ENCODE peak calls at places on chromosomes 3 and 15, in four cellular contexts. A, W, V and B are unnamed samples.
A peak's percentile ranks its signal among the peaks of the same experiment; 100 is the strongest.

GRCh38 chr15:40282144-40282869 is 557 bp downstream of the ANKRD63 start:
- DNase-seq in A (peak; percentile 74), W (peak; percentile 48), V (peak; percentile 64), B (peak; percentile 53)

GRCh38 chr3:194089357-194090177 is 46.4 kb upstream of the HES1 start:
- DNase-seq in A (peak; percentile 56), W (peak; percentile 100), V (peak; percentile 94), B (peak; percentile 100)

GRCh38 chr15:27027229-27027628 is 56.2 kb downstream of the GABRG3 start:
- DNase-seq in A (no peak), W (no peak), V (no peak), B (no peak)

GRCh38 chr3:161291191-161291901 is 70.2 kb downstream of the NMD3 start:
- DNase-seq in A (no peak), W (no peak), V (no peak), B (peak; percentile 85)

GRCh38 chr3:134630506-134630905 is 20.3 kb downstream of the KY start:
- DNase-seq in A (peak; percentile 25), W (peak; percentile 44), V (no peak), B (no peak)

GRCh38 chr3:121707531-121708273 is 41.8 kb downstream of the GOLGB1 start:
- DNase-seq in A (no peak), W (no peak), V (no peak), B (no peak)

GRCh38 chr3:65549626-65549959 is 489.1 kb downstream of the MAGI1 start:
- DNase-seq in A (no peak), W (no peak), V (no peak), B (no peak)

GRCh38 chr15:71806452-71806931 is 3.9 kb upstream of the NR2E3 start:
- DNase-seq in A (no peak), W (peak; percentile 60), V (peak; percentile 49), B (peak; percentile 25)

GRCh38 chr3:8959683-8960082 is 3.6 kb downstream of the RAD18 start:
- DNase-seq in A (no peak), W (no peak), V (no peak), B (no peak)

GRCh38 chr3:66572090-66572632 is 71.3 kb upstream of the LRIG1 start:
- DNase-seq in A (no peak), W (no peak), V (no peak), B (no peak)

GRCh38 chr15:100918034-100918689 is 995 bp upstream of the LRRK1 start:
- DNase-seq in A (peak; percentile 92), W (peak; percentile 92), V (peak; percentile 92), B (peak; percentile 77)

GRCh38 chr15:70956196-70956595 is 63.6 kb downstream of the LRRC49 start:
- DNase-seq in A (no peak), W (peak; percentile 66), V (no peak), B (no peak)

GRCh38 chr15:61118885-61119284 is 110.2 kb downstream of the RORA start:
- DNase-seq in A (peak; percentile 67), W (no peak), V (no peak), B (no peak)

GRCh38 chr3:21920431-21920830 is 169.4 kb upstream of the ZNF385D start:
- DNase-seq in A (no peak), W (peak; percentile 88), V (no peak), B (peak; percentile 14)

GRCh38 chr3:127597020-127597771 is 1.0 kb upstream of the MCM2 start:
- DNase-seq in A (no peak), W (no peak), V (no peak), B (no peak)

GRCh38 chr3:128426128-128426921 is 40.4 kb downstream of the DNAJB8 start:
- DNase-seq in A (peak; percentile 73), W (peak; percentile 69), V (peak; percentile 17), B (peak; percentile 10)

GRCh38 chr3:42476225-42477160 is 25.9 kb upstream of the VIPR1 start:
- DNase-seq in A (no peak), W (peak; percentile 24), V (no peak), B (peak; percentile 81)

GRCh38 chr15:57376695-57377477 is 581 bp downstream of the CGNL1 start:
- DNase-seq in A (peak; percentile 62), W (peak; percentile 39), V (peak; percentile 22), B (peak; percentile 26)

GRCh38 chr3:172575375-172575774 is 52.1 kb upstream of the TNFSF10 start:
- DNase-seq in A (no peak), W (no peak), V (no peak), B (no peak)

GRCh38 chr3:170225166-170225565 is 2.9 kb downstream of the PRKCI start:
- DNase-seq in A (no peak), W (no peak), V (no peak), B (no peak)

GRCh38 chr3:132344666-132345280 is 27.6 kb downstream of the ACP3 start:
- DNase-seq in A (no peak), W (peak; percentile 71), V (no peak), B (peak; percentile 74)

GRCh38 chr3:16253601-16254000 is 11.1 kb downstream of the DPH3 start:
- DNase-seq in A (no peak), W (peak; percentile 48), V (no peak), B (no peak)

GRCh38 chr3:42906085-42906904 is at the start of gene ZNF662:
- DNase-seq in A (peak; percentile 33), W (peak; percentile 65), V (no peak), B (no peak)

GRCh38 chr3:63774776-63775175 is 44.3 kb upstream of the C3orf49 start:
- DNase-seq in A (no peak), W (peak; percentile 37), V (no peak), B (no peak)

GRCh38 chr3:124778061-124778460 is 47.8 kb downstream of the UMPS start:
- DNase-seq in A (no peak), W (no peak), V (no peak), B (no peak)

GRCh38 chr15:71218272-71218805 is 103.1 kb downstream of the THSD4 start:
- DNase-seq in A (no peak), W (no peak), V (no peak), B (no peak)

GRCh38 chr3:149810846-149811245 is 2.2 kb upstream of the RNF13 start:
- DNase-seq in A (no peak), W (no peak), V (no peak), B (peak; percentile 42)
- H3K4me1 ChIP-seq in A (no peaks in the 10 kb centered on the region), W (peaks cover 24% of the 10 kb centered on the region), V (peaks cover 42% of the 10 kb centered on the region), B (peaks cover 23% of the 10 kb centered on the region)

DNA sequence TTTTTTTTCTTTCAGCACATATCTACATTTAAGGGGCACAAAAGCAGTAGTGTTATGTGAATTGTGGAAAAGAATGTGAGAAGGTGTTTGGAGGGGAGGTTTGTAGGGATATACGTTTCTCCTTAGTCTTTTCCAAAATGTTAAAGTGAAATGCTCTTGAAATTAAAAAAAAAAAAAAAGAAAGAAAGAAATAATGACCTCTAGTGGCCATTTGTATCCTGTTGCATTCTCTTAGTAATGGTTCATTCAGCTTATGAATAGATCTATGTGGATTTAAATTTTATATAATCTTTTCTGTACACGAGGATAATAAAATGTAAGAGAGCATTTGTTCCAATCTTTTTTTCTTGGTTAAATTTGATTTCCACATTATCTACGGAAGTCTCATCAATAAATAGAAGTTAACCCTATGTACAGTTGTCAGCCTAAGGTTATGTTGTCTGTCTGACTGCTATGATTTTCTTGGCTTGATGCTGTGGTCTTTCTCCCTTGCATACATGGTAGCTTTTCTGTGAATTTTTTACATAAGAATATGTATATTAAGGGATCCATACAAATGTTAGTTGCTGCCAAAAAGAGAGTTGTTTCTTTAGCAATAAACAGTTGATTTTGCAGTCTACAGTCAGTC is 1.7 kb downstream of the P2RY13 start:
- DNase-seq in A (no peak), W (peak; percentile 64), V (peak; percentile 18), B (no peak)
- H3K4me2 ChIP-seq in A (no peak overlapping the region), W (peak overlapping the region; percentile 63), V (peak overlapping the region; percentile 70), B (no peak overlapping the region)

GRCh38 chr3:32886296-32886695 is 65.1 kb upstream of the CCR4 start:
- DNase-seq in A (no peak), W (no peak), V (no peak), B (no peak)
- H3K4me1 ChIP-seq in A (no peaks in the 10 kb centered on the region), W (no peaks in the 10 kb centered on the region), V (no peaks in the 10 kb centered on the region), B (no peaks in the 10 kb centered on the region)

GRCh38 chr3:141183606-141184005 is 48.0 kb upstream of the PXYLP1 start:
- DNase-seq in A (no peak), W (no peak), V (no peak), B (no peak)

GRCh38 chr3:141181819-141182218 is 49.8 kb upstream of the PXYLP1 start:
- DNase-seq in A (no peak), W (no peak), V (no peak), B (peak; percentile 25)

GRCh38 chr3:141181191-141181590 is 50.4 kb upstream of the PXYLP1 start:
- DNase-seq in A (no peak), W (no peak), V (no peak), B (no peak)

GRCh38 chr3:141179983-141180382 is 51.6 kb upstream of the PXYLP1 start:
- DNase-seq in A (no peak), W (no peak), V (no peak), B (no peak)

DNA sequence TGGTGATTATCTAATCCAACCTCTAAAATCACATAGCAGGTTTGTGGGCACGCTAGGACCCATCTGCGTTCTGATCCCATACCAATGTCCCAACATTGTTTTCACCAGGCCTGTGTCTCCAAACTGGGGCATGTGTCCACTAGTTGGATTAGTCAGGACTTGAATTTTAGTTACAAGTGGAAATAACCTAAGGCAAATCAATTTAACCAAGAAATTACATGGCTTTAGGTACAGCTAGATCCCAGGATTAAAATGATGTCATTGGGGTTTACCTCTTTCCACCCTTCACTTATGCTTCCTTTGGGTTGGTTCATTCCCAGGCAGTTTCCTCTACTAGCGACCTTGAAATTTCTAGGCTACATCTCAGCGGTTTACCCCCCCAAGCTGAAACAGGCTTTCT is 47.2 kb upstream of the PXYLP1 start:
- DNase-seq in A (no peak), W (no peak), V (no peak), B (peak; percentile 94)
- H3K4me2 ChIP-seq in A (no peak overlapping the region), W (no peak overlapping the region), V (no peak overlapping the region), B (peak overlapping the region; percentile 34)

GRCh38 chr15:69085325-69086081 is 71.0 kb downstream of the NOX5 start:
- DNase-seq in A (no peak), W (no peak), V (no peak), B (no peak)
- H3K4me1 ChIP-seq in A (peaks cover 43% of the 10 kb centered on the region), W (peaks cover 17% of the 10 kb centered on the region), V (peaks cover 12% of the 10 kb centered on the region), B (peaks cover 16% of the 10 kb centered on the region)

GRCh38 chr3:188918086-188918485 is 253.7 kb upstream of the TPRG1 start:
- DNase-seq in A (no peak), W (no peak), V (no peak), B (no peak)

GRCh38 chr3:188915137-188915536 is 256.6 kb upstream of the TPRG1 start:
- DNase-seq in A (no peak), W (peak; percentile 68), V (no peak), B (no peak)

GRCh38 chr3:188913084-188913483 is 258.7 kb upstream of the TPRG1 start:
- DNase-seq in A (no peak), W (no peak), V (no peak), B (no peak)

GRCh38 chr3:188914556-188914955 is 257.2 kb upstream of the TPRG1 start:
- DNase-seq in A (no peak), W (peak; percentile 73), V (no peak), B (no peak)

GRCh38 chr3:188916934-188917391 is 254.8 kb upstream of the TPRG1 start:
- DNase-seq in A (no peak), W (peak; percentile 36), V (no peak), B (no peak)
- H3K4me2 ChIP-seq in A (no peak overlapping the region), W (no peak overlapping the region), V (no peak overlapping the region), B (no peak overlapping the region)

DNA sequence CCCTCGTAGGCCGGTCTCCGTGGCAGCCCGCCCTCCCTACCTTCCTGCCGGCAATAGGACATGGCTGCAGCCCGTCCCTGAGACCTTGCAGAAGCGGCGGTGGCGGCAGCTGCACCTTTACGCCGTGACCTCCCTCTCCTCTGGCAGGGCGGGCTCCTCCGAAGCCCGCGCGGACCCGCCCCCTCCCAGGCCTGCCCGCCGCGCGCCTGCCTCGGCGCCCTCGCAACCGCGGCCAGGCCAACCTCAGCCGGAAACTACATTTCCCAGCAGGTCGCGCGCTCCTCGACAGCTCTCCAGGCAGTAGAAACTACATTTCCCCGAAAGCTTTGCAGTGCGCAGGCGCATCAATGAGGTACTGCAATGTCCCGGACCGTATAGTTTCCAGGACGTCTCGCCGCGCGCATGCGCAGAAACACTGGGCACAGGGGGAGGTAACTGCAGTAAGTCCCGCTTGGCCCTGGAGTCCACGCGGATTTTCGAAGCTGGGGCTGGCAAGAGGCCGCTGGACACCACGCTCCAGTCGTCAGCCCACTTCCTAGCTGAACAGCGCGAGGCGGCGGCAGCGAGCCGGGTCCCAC is at the start of the genes CHCHD4 and TMEM43:
- DNase-seq in A (peak; percentile 99), W (peak; percentile 99), V (peak; percentile 99), B (peak; percentile 98)
- H3K4me1 ChIP-seq in A (no peaks in the 10 kb centered on the region), W (peaks cover 23% of the 10 kb centered on the region), V (peaks cover 17% of the 10 kb centered on the region), B (peaks cover 27% of the 10 kb centered on the region)